ENCODE peak calls at places on chromosomes 3 and 15, in six cellular contexts. N is IMR-90, A is mesenchymal stem cell, U is H1, M is neuronal stem cell, Z is mesendoderm. V is an unnamed sample.

GRCh38 chr3:137194301-137194700 is 236.5 kb downstream of the IL20RB start:
- DNase-seq in N (no peak), U (no peak), M (no peak), A (no peak), Z (peak), V (no peak)

GRCh38 chr3:168088106-168088722 is 7.5 kb downstream of the GOLIM4 start:
- DNase-seq in N (no peak), M (no peak), U (no peak), A (no peak), Z (peak), V (peak)

GRCh38 chr3:13479332-13479581 is 849 bp upstream of the HDAC11 start:
- DNase-seq in M (no peak), Z (no peak), A (no peak), U (no peak), N (no peak), V (no peak)

GRCh38 chr3:86229086-86229774 is 761.7 kb downstream of the VGLL3 start:
- DNase-seq in Z (no peak), A (no peak), N (no peak), M (no peak), U (no peak), V (no peak)

GRCh38 chr3:185210621-185211157 is 43.2 kb downstream of the EHHADH start:
- DNase-seq in N (no peak), Z (no peak), M (no peak), A (no peak), U (no peak), V (no peak)

GRCh38 chr3:8775602-8776001 is 6.2 kb upstream of the OXTR start:
- DNase-seq in U (no peak), M (no peak), Z (no peak), A (no peak), N (no peak), V (no peak)

GRCh38 chr15:74783808-74784175 is 1.9 kb downstream of the CSK start:
- DNase-seq in A (no peak), Z (no peak), N (no peak), U (no peak), M (no peak), V (no peak)

GRCh38 chr3:87625911-87626310 is 349.5 kb upstream of the POU1F1 start:
- DNase-seq in N (no peak), U (no peak), Z (no peak), M (no peak), A (no peak), V (no peak)

GRCh38 chr3:46673151-46674030 is 20.1 kb downstream of the ALS2CL start:
- DNase-seq in N (no peak), A (no peak), U (no peak), Z (no peak), M (no peak), V (no peak)

GRCh38 chr3:123737168-123737567 is 147.0 kb downstream of the MYLK start:
- DNase-seq in M (no peak), A (no peak), Z (no peak), U (no peak), N (no peak), V (no peak)

GRCh38 chr15:25250011-25250596 is 188.7 kb downstream of the UBE3A start:
- DNase-seq in N (no peak), A (no peak), Z (no peak), M (no peak), U (no peak), V (no peak)

GRCh38 chr3:177601120-177601519 is 403.8 kb upstream of the TBL1XR1 start:
- DNase-seq in A (no peak), Z (no peak), M (no peak), N (no peak), U (no peak), V (no peak)

GRCh38 chr3:57627976-57628375 is 30.8 kb upstream of the ARF4 start:
- DNase-seq in M (no peak), Z (no peak), A (no peak), U (no peak), N (no peak), V (no peak)

GRCh38 chr3:37949866-37950265 is 40.7 kb upstream of the VILL start:
- DNase-seq in A (peak), N (peak), Z (no peak), M (no peak), U (no peak), V (no peak)

GRCh38 chr3:74304419-74304818 is 310.0 kb downstream of the CNTN3 start:
- DNase-seq in A (no peak), U (no peak), Z (no peak), M (no peak), N (no peak), V (no peak)

GRCh38 chr3:94512876-94513275 is 450.0 kb downstream of the NSUN3 start:
- DNase-seq in A (no peak), N (no peak), Z (peak), M (no peak), U (no peak), V (no peak)
- H2BK15ac ChIP-seq in A (no peak), N (no peak), Z (no peak), M (no peak), U (no peak), V (no peak)

DNA sequence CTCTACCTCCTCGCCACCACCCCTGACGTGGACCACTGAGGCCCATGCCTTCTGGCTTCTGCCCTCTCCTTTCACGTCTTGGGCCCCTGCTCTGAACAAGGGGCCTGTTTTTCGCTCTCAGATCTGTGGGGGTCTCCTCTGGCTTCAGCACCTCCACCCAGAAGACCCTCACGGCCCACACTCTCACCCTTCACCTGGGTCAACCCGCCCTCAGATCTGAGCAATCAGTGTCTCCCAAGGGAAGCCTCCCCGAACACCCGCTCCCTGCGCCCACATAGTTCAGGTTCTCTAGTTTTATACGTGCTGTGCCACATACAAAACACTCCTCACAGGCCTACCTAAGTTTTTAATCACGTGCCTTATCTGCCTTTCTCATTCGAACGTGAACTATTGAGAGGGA is 48.2 kb upstream of the SMAD6 start:
- DNase-seq in A (no peak), M (no peak), Z (no peak), N (no peak), U (no peak), V (no peak)
- H3K4ac ChIP-seq in A (no peak), M (no peak), Z (peak), N (no peak), U (peak), V (no peak)

DNA sequence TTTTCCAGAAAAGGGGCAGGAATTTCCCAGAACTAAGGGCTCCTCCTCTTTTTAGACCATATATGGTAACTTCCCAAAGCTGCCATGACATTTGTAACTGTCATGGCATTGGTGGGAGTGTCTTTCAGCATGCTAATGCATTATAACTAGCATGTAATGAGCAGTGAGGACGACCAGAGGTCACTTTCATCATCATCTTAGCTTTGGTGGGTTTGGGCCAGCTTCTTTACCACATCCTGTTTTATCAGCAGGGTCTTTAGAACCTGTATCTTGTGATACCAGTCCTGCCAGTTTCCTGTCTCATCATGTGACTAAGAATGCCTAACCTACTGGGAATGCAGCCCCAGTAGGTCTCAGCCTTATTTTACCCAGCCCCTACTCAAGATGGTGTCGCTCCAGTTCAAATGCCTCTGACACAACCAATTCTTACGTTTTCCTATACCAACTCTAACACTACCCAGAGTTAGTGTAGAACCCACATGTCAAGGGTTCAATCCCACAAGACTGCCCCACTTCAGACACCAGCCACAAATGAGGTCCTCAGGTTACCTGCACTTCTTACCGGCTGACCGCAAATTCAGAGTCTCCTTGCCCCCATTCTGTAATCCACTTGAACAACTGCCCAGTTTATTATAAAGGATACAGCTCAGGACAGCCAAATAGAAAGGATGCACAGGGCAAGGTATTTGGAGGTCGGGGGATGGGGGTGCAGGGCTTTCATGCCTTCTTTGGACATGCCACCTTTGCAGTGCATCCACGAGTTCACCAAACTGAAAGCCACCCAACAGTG is 17.7 kb downstream of the FOXB1 start:
- DNase-seq in Z (peak), N (no peak), U (no peak), A (no peak), M (no peak), V (no peak)
- H3K4me2 ChIP-seq in Z (no peak), N (no peak), U (peak), A (no peak), M (no peak), V (peak)

GRCh38 chr3:71121429-71122167 is 461.9 kb downstream of the FOXP1 start:
- DNase-seq in Z (peak), A (no peak), U (no peak), N (no peak), M (no peak), V (no peak)
- H2BK15ac ChIP-seq in Z (no peak), A (no peak), U (no peak), N (no peak), M (no peak), V (no peak)